ENCODE peak calls at places on chromosomes 2 and 18, in seven cellular contexts. C, J, S, D, W, P and O are unnamed samples.

GRCh38 chr2:51158236-51158635 is 126.3 kb upstream of the NRXN1 start:
- DNase-seq in D (no peak), J (no peak), W (no peak), P (no peak), C (no peak), S (no peak), O (no peak)

GRCh38 chr2:127288274-127288673 is 5.7 kb downstream of the ERCC3 start:
- DNase-seq in J (no peak), W (no peak), C (no peak), P (no peak), S (no peak), D (no peak), O (no peak)

GRCh38 chr18:56748698-56749268 is 97.6 kb downstream of the WDR7 start:
- DNase-seq in W (no peak), J (no peak), P (peak), C (no peak), S (peak), D (no peak), O (no peak)

GRCh38 chr18:59927246-59927825 is 27.5 kb downstream of the PMAIP1 start:
- DNase-seq in S (peak), J (no peak), W (no peak), D (no peak), C (no peak), P (no peak), O (no peak)

GRCh38 chr18:61360440-61361383 is 27.5 kb downstream of the CDH20 start:
- DNase-seq in J (no peak), W (no peak), P (no peak), S (no peak), C (no peak), D (no peak), O (no peak)

GRCh38 chr2:72137498-72138010 is 10.1 kb downstream of the CYP26B1 start:
- DNase-seq in W (peak), D (peak), C (no peak), S (peak), J (peak), P (no peak), O (peak)

GRCh38 chr2:8535821-8536685 is 145.8 kb upstream of the ID2 start:
- DNase-seq in J (peak), C (no peak), S (no peak), W (no peak), D (no peak), P (no peak), O (no peak)

GRCh38 chr2:133097666-133098065 is 427.7 kb upstream of the LYPD1 start:
- DNase-seq in S (peak), J (no peak), P (no peak), C (no peak), W (no peak), D (no peak), O (no peak)

GRCh38 chr2:197310271-197310939 is at the start of gene ANKRD44:
- DNase-seq in P (peak), D (peak), S (peak), C (peak), W (peak), J (peak), O (peak)

GRCh38 chr2:12718662-12719399 is 2.1 kb downstream of the TRIB2 start:
- DNase-seq in S (no peak), W (no peak), P (no peak), C (no peak), D (no peak), J (peak), O (no peak)

GRCh38 chr18:58615150-58616132 is 13.4 kb downstream of the ALPK2 start:
- DNase-seq in C (no peak), J (no peak), D (no peak), S (peak), W (no peak), P (no peak), O (no peak)

GRCh38 chr2:160687629-160688028 is 194.0 kb upstream of the RBMS1 start:
- DNase-seq in J (no peak), W (no peak), P (no peak), D (no peak), S (no peak), C (no peak), O (no peak)

GRCh38 chr2:130370490-130370889 is 14.6 kb downstream of the PTPN18 start:
- DNase-seq in J (peak), W (no peak), P (no peak), D (no peak), C (no peak), S (no peak), O (peak)

GRCh38 chr2:40511661-40512213 is 59.8 kb upstream of the SLC8A1 start:
- DNase-seq in J (no peak), D (no peak), C (no peak), S (peak), W (peak), P (no peak), O (peak)

GRCh38 chr2:70190086-70190412 is 770 bp downstream of the C2orf42 start:
- DNase-seq in J (no peak), P (no peak), S (peak), C (no peak), W (no peak), D (no peak), O (no peak)

GRCh38 chr2:12251749-12252148 is 465.0 kb upstream of the TRIB2 start:
- DNase-seq in D (no peak), S (no peak), W (no peak), J (no peak), C (no peak), P (no peak), O (no peak)

GRCh38 chr2:168278424-168278888 is 31.1 kb upstream of the STK39 start:
- DNase-seq in P (peak), W (no peak), J (no peak), D (no peak), C (no peak), S (peak), O (no peak)

GRCh38 chr18:31576670-31577069 is 15.0 kb upstream of the TTR start:
- DNase-seq in C (no peak), P (no peak), J (no peak), S (no peak), W (no peak), D (no peak), O (no peak)

GRCh38 chr18:39788395-39788794 is 2166.6 kb upstream of the PIK3C3 start:
- DNase-seq in S (peak), P (no peak), W (no peak), C (no peak), D (no peak), J (no peak), O (no peak)

GRCh38 chr2:42047488-42048317 is at the start of gene PKDCC:
- DNase-seq in W (peak), D (peak), P (no peak), J (peak), C (no peak), S (peak), O (peak)

GRCh38 chr2:141497262-141497661 is 633.6 kb downstream of the LRP1B start:
- DNase-seq in D (no peak), C (no peak), W (no peak), S (no peak), P (no peak), J (no peak), O (no peak)

GRCh38 chr2:100197643-100198153 is 55.3 kb upstream of the AFF3 start:
- DNase-seq in J (no peak), S (peak), D (peak), W (peak), C (no peak), P (no peak), O (no peak)

GRCh38 chr2:187942876-187943275 is 348.8 kb upstream of the GULP1 start:
- DNase-seq in D (no peak), P (no peak), W (no peak), S (no peak), J (no peak), C (no peak), O (no peak)

GRCh38 chr2:101766871-101767739 is 69.6 kb downstream of the MAP4K4 start:
- DNase-seq in W (no peak), J (no peak), D (no peak), P (no peak), S (peak), C (no peak), O (no peak)

GRCh38 chr2:63875143-63875542 is 33.4 kb downstream of the UGP2 start:
- DNase-seq in D (no peak), W (no peak), C (no peak), J (no peak), P (no peak), S (peak), O (no peak)

GRCh38 chr2:60470340-60470739 is 83.1 kb downstream of the BCL11A start:
- DNase-seq in W (no peak), P (no peak), J (no peak), D (no peak), C (no peak), S (no peak), O (no peak)

GRCh38 chr2:176118606-176119370 is 2.2 kb downstream of the HOXD10 start:
- DNase-seq in W (no peak), C (no peak), D (no peak), P (peak), S (no peak), J (no peak), O (peak)

GRCh38 chr2:55141572-55142413 is 90.3 kb downstream of the CLHC1 start:
- DNase-seq in J (no peak), S (peak), W (no peak), D (no peak), C (no peak), P (no peak), O (no peak)

GRCh38 chr2:136376211-136376610 is 258.3 kb upstream of the CXCR4 start:
- DNase-seq in C (no peak), P (no peak), D (no peak), W (no peak), S (no peak), J (peak), O (no peak)

GRCh38 chr2:207953354-207953753 is 72.0 kb downstream of the PLEKHM3 start:
- DNase-seq in S (no peak), C (no peak), J (no peak), P (no peak), W (no peak), D (no peak), O (no peak)

GRCh38 chr2:101516833-101517690 is 42.1 kb upstream of the RFX8 start:
- DNase-seq in W (no peak), P (peak), J (no peak), S (peak), C (no peak), D (no peak), O (no peak)

GRCh38 chr18:27042177-27042576 is 142.9 kb downstream of the CHST9 start:
- DNase-seq in J (no peak), D (no peak), S (no peak), P (no peak), C (no peak), W (no peak), O (no peak)

GRCh38 chr2:73202156-73203054 is at the start of gene NOTO:
- DNase-seq in C (no peak), D (no peak), J (no peak), S (no peak), P (no peak), W (no peak), O (no peak)

GRCh38 chr18:76260941-76261472 is 234.0 kb downstream of the ZNF516 start:
- DNase-seq in P (no peak), D (no peak), J (no peak), C (no peak), W (no peak), S (no peak), O (peak)

GRCh38 chr2:39772086-39772811 is 6.8 kb downstream of the THUMPD2 start:
- DNase-seq in D (no peak), P (no peak), S (peak), C (no peak), W (no peak), J (no peak), O (no peak)

GRCh38 chr2:174051741-174052638 is 86.8 kb upstream of the SP3 start:
- DNase-seq in W (peak), P (peak), J (no peak), C (no peak), S (peak), D (no peak), O (no peak)

GRCh38 chr18:70956554-70956953 is 667.7 kb downstream of the SOCS6 start:
- DNase-seq in W (no peak), P (no peak), J (no peak), S (no peak), D (no peak), C (no peak), O (no peak)

DNA sequence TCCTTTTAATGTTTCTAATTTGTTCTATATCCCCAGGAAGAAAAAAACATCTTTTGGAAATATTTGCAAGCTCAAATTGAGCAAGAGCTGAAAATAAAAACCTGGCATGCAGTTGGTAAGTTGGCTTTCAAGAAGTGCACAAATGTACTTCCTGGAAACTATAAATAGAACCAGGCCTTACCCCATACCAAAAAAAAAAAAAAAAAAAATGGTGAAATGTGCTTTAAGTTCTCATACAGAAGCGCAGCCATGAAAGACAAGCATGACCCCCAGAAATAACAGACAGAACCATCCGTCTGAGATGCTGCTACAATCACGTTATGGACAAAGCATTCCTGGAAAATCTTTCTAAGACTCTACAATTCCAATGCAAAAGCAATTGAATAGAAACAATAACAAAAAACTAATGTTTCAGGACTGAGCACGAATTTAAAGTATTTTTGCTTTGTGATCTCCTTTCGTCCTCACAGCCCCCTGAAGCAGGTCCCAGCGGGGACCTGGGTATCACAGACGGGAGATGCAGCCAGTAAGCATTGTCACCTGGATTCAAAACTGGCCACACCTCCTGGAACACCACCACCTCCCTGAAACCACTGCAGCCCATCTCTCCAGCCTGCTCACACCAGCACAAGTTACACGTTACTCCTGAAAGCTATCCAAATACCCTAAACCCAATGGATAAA is 178.3 kb downstream of the HDAC4 start:
- DNase-seq in C (no peak), J (no peak), S (peak), D (no peak), P (no peak), W (no peak), O (no peak)
- TF ChIP-seq POLR2A in C (no peak), J (no peak), S (no peak), D (no peak), P (no peak), W (no peak), O (no peak)

GRCh38 chr2:205685314-205686230 is 3.3 kb downstream of the NRP2 start:
- DNase-seq in S (peak), C (no peak), P (no peak), D (no peak), W (no peak), J (no peak), O (no peak)
- TF ChIP-seq POLR2A in S (peak), C (no peak), P (no peak), D (no peak), W (no peak), J (no peak), O (no peak)

GRCh38 chr2:28399289-28399688 is 6.6 kb downstream of the FOSL2 start:
- DNase-seq in D (no peak), P (no peak), C (no peak), W (no peak), S (no peak), J (no peak), O (no peak)

GRCh38 chr2:28397043-28397381 is 4.4 kb downstream of the FOSL2 start:
- DNase-seq in J (no peak), S (no peak), P (no peak), D (no peak), C (no peak), W (no peak), O (no peak)

GRCh38 chr2:28399946-28400345 is 7.3 kb downstream of the FOSL2 start:
- DNase-seq in D (no peak), J (peak), C (no peak), P (no peak), S (no peak), W (no peak), O (no peak)

GRCh38 chr2:28400434-28400833 is 7.8 kb downstream of the FOSL2 start:
- DNase-seq in W (no peak), S (no peak), P (no peak), J (no peak), C (no peak), D (no peak), O (no peak)

DNA sequence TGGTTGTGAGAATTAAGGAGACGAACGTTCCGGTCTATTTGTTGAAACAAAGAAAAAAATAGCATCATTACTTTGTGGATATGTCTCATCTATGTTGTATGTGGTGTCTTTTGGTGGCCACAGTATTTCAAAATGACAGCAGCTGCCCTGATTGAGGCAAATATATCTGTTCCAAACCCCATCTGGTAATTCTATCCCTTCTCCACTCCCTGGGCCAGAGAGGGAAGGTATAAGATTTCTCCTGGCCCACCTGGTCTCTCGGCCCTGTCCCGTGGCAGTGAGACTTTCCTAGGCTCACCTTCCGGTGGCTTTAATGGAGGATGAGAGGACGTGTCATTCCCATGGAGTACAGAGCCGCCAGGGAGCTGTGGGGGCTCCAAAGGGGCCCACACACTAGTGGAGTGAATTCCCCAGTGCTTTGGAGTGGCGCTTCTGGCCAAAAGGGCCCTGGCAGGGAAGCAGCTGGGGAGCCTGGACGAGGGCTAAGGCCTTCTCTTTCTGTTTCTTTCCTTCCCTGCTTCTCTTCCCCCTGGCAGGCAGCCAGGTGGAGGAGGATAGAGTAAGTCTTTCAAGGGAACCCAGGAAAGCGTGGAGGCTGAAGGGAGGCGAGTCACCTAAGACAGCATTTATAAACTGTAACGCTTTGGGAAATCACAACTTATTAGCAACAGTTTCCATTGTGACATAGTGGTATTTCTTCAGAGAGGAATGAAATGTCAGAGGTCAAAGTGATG is 5.6 kb downstream of the FOSL2 start:
- DNase-seq in J (no peak), P (no peak), W (no peak), C (no peak), S (peak), D (no peak), O (no peak)
- TF ChIP-seq POLR2A in J (no peak), P (no peak), W (no peak), C (no peak), S (no peak), D (peak), O (no peak)

GRCh38 chr2:134718956-134719814 is at the start of gene TMEM163:
- DNase-seq in C (no peak), J (peak), S (no peak), D (no peak), P (no peak), W (no peak), O (no peak)
- TF ChIP-seq POLR2A in C (no peak), J (no peak), S (no peak), D (no peak), P (no peak), W (no peak), O (no peak)